ENCODE peak calls at places on chromosomes 11 and 22, in seven cellular contexts. G is H9, M is GM12878, U is GM23338, L is PC-9, R is body of pancreas, T is neural progenitor cell. S is an unnamed sample.

GRCh38 chr11:106091480-106092123 is 14.1 kb downstream of the AASDHPPT start:
- DNase-seq in G (no peak), T (no peak), U (no peak), M (peak; percentile 56), L (no peak), R (no peak), S (no peak)

GRCh38 chr11:119567667-119568582 is 145.0 kb upstream of the THY1 start:
- DNase-seq in T (no peak), L (no peak), M (peak; percentile 56), G (no peak), R (peak; percentile 14), U (peak; percentile 16), S (no peak)

GRCh38 chr11:15201586-15201985 is 86.9 kb downstream of the INSC start:
- DNase-seq in L (no peak), T (no peak), G (no peak), R (no peak), M (no peak), U (no peak), S (no peak)

GRCh38 chr22:29816539-29816938 is 21.5 kb downstream of the ASCC2 start:
- DNase-seq in L (no peak), U (no peak), G (no peak), R (no peak), M (no peak), T (no peak), S (no peak)

GRCh38 chr11:123228489-123229163 is 33.6 kb upstream of the CLMP start:
- DNase-seq in G (no peak), M (no peak), T (peak; percentile 40), U (peak; percentile 42), R (no peak), L (no peak), S (no peak)

GRCh38 chr11:35969089-35970046 is 25.5 kb downstream of the LDLRAD3 start:
- DNase-seq in T (no peak), U (no peak), G (no peak), M (no peak), R (peak; percentile 58), L (no peak), S (no peak)

GRCh38 chr11:34630544-34630943 is 9.7 kb downstream of the EHF start:
- DNase-seq in T (no peak), M (no peak), G (no peak), R (no peak), L (no peak), U (no peak), S (no peak)

GRCh38 chr11:4539603-4540219 is 5.3 kb upstream of the OR52M1 start:
- DNase-seq in M (no peak), G (peak; percentile 39), T (peak; percentile 63), U (peak; percentile 64), R (peak; percentile 59), L (no peak), S (peak; percentile 50)

GRCh38 chr11:110110854-110111253 is 17.7 kb downstream of the ZC3H12C start:
- DNase-seq in M (no peak), L (no peak), T (no peak), U (no peak), G (no peak), R (no peak), S (no peak)

GRCh38 chr11:96335389-96335788 is 7.6 kb downstream of the MAML2 start:
- DNase-seq in G (no peak), T (no peak), M (no peak), R (no peak), U (no peak), L (no peak), S (no peak)

GRCh38 chr11:85827768-85828639 is 17.1 kb upstream of the SYTL2 start:
- DNase-seq in L (peak; percentile 99), U (no peak), G (no peak), R (no peak), M (no peak), T (no peak), S (no peak)

GRCh38 chr22:26357813-26358212 is 71.2 kb upstream of the ASPHD2 start:
- DNase-seq in L (no peak), U (no peak), T (no peak), M (no peak), R (no peak), G (no peak), S (no peak)

GRCh38 chr11:78227906-78228305 is 39.2 kb downstream of the USP35 start:
- DNase-seq in L (no peak), G (no peak), M (no peak), U (no peak), R (no peak), T (no peak), S (no peak)

GRCh38 chr11:69934861-69935494 is 115.8 kb upstream of the FGF3 start:
- DNase-seq in R (peak; percentile 17), T (no peak), G (peak; percentile 82), M (no peak), L (peak; percentile 84), U (peak; percentile 53), S (no peak)

GRCh38 chr11:9367551-9367950 is 16.9 kb upstream of the IPO7 start:
- DNase-seq in L (no peak), T (no peak), M (no peak), G (no peak), U (no peak), R (no peak), S (no peak)

GRCh38 chr22:46443850-46444389 is 93.5 kb downstream of the CELSR1 start:
- DNase-seq in U (peak; percentile 33), G (no peak), M (no peak), L (no peak), T (peak; percentile 60), R (no peak), S (peak; percentile 54)

GRCh38 chr11:60858731-60859464 is 3.1 kb upstream of the PTGDR2 start:
- DNase-seq in U (no peak), R (no peak), G (no peak), T (no peak), M (no peak), L (peak; percentile 23), S (no peak)
- H3K4me1 ChIP-seq in U (no peaks in the 10 kb centered on the region), R (no peaks in the 10 kb centered on the region), G (no peaks in the 10 kb centered on the region), T (no peaks in the 10 kb centered on the region), M (peaks cover 3% of the 10 kb centered on the region), L (no peaks in the 10 kb centered on the region), S (no peaks in the 10 kb centered on the region)

GRCh38 chr11:87463486-87464102 is 425.9 kb downstream of the TMEM135 start:
- DNase-seq in R (no peak), M (no peak), T (peak; percentile 66), U (peak; percentile 82), L (no peak), G (peak; percentile 56), S (peak; percentile 6)
- TF ChIP-seq CTCF in R (no peak), M (peak; percentile 15), T (peak; percentile 70), U (peak; percentile 72), L (peak; percentile 66), G (peak; percentile 83), S (no peak)

GRCh38 chr11:45158210-45158644 is 11.8 kb downstream of the PRDM11 start:
- DNase-seq in G (no peak), T (peak; percentile 36), L (no peak), R (no peak), M (no peak), U (no peak), S (no peak)
- H3K4me1 ChIP-seq in G (no peaks in the 10 kb centered on the region), T (peaks cover 8% of the 10 kb centered on the region), L (no peaks in the 10 kb centered on the region), R (peaks cover 40% of the 10 kb centered on the region), M (no peaks in the 10 kb centered on the region), U (no peaks in the 10 kb centered on the region), S (peaks cover 16% of the 10 kb centered on the region)

DNA sequence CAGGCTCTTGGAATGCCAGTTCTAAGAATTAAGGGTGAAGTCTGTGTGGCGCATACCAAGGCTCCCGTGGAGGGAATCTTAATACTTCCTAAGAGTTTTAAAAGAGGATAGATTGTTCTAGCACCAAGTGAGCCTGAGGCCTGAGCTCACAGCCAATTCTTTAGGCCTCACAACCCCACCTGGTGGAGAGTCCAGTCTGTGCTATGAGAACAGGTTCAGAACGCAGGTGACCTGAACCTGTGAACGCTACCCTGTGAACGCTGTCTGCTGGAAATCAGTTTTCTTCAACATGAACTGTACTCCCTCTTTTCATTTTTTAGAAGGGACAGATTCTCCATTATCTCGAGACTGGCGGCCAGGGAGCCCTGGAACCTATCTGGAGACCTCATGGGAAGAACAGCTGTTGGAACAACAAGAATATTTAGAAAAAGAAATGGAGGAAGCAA is 43.2 kb upstream of the DLAT start:
- DNase-seq in U (peak; percentile 96), L (peak; percentile 58), T (peak; percentile 84), M (peak; percentile 5), G (peak; percentile 84), R (peak; percentile 91), S (no peak)
- TF ChIP-seq CTCF in U (peak; percentile 87), L (peak; percentile 86), T (peak; percentile 79), M (peak; percentile 78), G (peak; percentile 88), R (peak; percentile 91), S (peak; percentile 60)

DNA sequence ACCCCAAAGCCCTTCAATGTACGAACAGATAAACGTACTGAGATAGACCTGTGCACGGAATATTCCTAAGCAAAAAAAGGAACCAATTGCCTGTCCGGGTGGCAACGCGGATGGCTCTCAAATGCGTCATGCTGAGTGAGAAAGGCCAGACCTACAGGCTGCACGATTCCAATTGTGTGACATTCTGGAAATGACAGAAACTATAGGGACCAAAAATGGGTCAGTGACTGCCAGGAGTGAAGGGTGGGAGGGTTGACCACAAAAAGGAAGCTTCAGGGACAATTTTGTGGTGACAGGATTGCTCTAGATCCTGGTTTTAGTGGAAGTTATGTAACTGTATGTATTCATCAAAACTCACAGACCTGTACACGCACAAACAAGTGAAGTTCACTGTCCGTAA is 24.0 kb upstream of the SYT8 start:
- DNase-seq in T (no peak), U (no peak), L (no peak), M (no peak), R (no peak), G (no peak), S (no peak)
- H3K4me1 ChIP-seq in T (no peaks in the 10 kb centered on the region), U (no peaks in the 10 kb centered on the region), L (no peaks in the 10 kb centered on the region), M (no peaks in the 10 kb centered on the region), R (peaks cover 16% of the 10 kb centered on the region), G (no peaks in the 10 kb centered on the region), S (peaks cover 3% of the 10 kb centered on the region)

DNA sequence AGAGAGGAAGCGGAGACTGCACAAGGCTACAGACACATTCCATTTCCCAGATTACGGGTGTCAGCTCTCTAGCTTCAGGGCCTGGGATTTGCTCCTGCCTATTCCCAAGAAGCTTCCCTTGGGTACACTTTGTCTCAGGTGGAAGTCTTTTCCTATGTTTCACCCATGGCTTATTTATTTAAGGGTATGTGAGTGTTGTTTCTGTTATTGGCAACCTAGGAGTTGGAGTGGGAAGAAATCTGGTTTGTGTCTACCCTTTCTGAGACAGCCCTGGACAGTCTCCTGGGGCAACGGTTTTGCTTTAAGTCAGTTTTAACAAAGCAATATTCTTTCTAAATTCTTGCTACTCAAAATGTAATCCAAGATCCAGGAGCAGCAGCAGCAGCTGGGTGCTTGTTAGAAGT is 127.0 kb downstream of the MICAL2 start:
- DNase-seq in G (no peak), M (no peak), T (no peak), U (no peak), R (no peak), L (no peak), S (no peak)
- TF ChIP-seq CTCF in G (no peak), M (no peak), T (no peak), U (no peak), R (no peak), L (no peak), S (no peak)

GRCh38 chr22:20773793-20774212 is at the start of gene SERPIND1:
- DNase-seq in L (no peak), R (no peak), G (no peak), M (no peak), T (no peak), U (no peak), S (no peak)
- H3K4me1 ChIP-seq in L (peaks cover 22% of the 10 kb centered on the region), R (peaks cover 17% of the 10 kb centered on the region), G (no peaks in the 10 kb centered on the region), M (no peaks in the 10 kb centered on the region), T (peaks cover 6% of the 10 kb centered on the region), U (no peaks in the 10 kb centered on the region), S (peaks cover 6% of the 10 kb centered on the region)

S was measured in mucosa of descending colon.